ENCODE peak calls at places on chromosomes 16 and 17, in four cellular contexts. O is psoas muscle; Y is stimulated activated CD8-positive, alpha-beta memory T cell treated with anti-CD3 and anti-CD28 coated beads, Interleukin-15, amount 100 ng/mL, for 24 hours; P is T-helper 2 cell. G is an unnamed sample.

GRCh38 chr16:81657731-81658130 is 121.4 kb upstream of the PLCG2 start:
- DNase-seq in O (no peak), Y (no peak), P (no peak), G (no peak)

GRCh38 chr16:81121474-81121990 is 25.3 kb upstream of the GCSH start:
- DNase-seq in O (no peak), Y (no peak), P (no peak), G (no peak)

GRCh38 chr16:86427327-86427935 is 82.9 kb upstream of the FOXF1 start:
- DNase-seq in O (no peak), Y (no peak), P (no peak), G (no peak)

GRCh38 chr16:24721830-24722238 is 7.6 kb upstream of the TNRC6A start:
- DNase-seq in O (no peak), Y (no peak), P (no peak), G (no peak)

GRCh38 chr17:74361613-74362391 is at the start of gene BTBD17:
- DNase-seq in O (peak), Y (no peak), P (peak), G (peak)

GRCh38 chr16:71933913-71934696 is 38.8 kb downstream of the IST1 start:
- DNase-seq in O (no peak), Y (no peak), P (no peak), G (no peak)

GRCh38 chr17:82574041-82574440 is 54.5 kb downstream of the FOXK2 start:
- DNase-seq in O (no peak), Y (no peak), P (no peak), G (no peak)

GRCh38 chr16:88638323-88639230 is at the start of gene IL17C:
- DNase-seq in O (no peak), Y (no peak), P (peak), G (no peak)

GRCh38 chr17:43877031-43877430 is 30.1 kb downstream of the CD300LG start:
- DNase-seq in O (no peak), Y (no peak), P (no peak), G (no peak)

GRCh38 chr17:66354981-66355380 is 52.6 kb downstream of the PRKCA start:
- DNase-seq in O (no peak), Y (no peak), P (no peak), G (no peak)

GRCh38 chr16:71499775-71500364 is 10.7 kb upstream of the ZNF19 start:
- DNase-seq in O (no peak), Y (no peak), P (peak), G (peak)

GRCh38 chr16:54783226-54783625 is 147.4 kb upstream of the IRX5 start:
- DNase-seq in O (no peak), Y (no peak), P (no peak), G (no peak)

GRCh38 chr17:42287305-42288077 is 807 bp upstream of the STAT5A start:
- DNase-seq in O (peak), Y (no peak), P (peak), G (no peak)

GRCh38 chr16:57966986-57967385 is 3.9 kb downstream of the CNGB1 start:
- DNase-seq in O (no peak), Y (no peak), P (no peak), G (no peak)

GRCh38 chr17:2809337-2809736 is 13.1 kb downstream of the RAP1GAP2 start:
- DNase-seq in O (no peak), Y (no peak), P (no peak), G (no peak)

GRCh38 chr16:63672493-63672892 is 1449.4 kb downstream of the CDH11 start:
- DNase-seq in O (no peak), Y (no peak), P (no peak), G (no peak)

GRCh38 chr16:450800-451512 is 25.5 kb downstream of the RAB11FIP3 start:
- DNase-seq in O (no peak), Y (no peak), P (no peak), G (no peak)

GRCh38 chr17:58991718-58992331 is 114.9 kb downstream of the TRIM37 start:
- DNase-seq in O (no peak), Y (no peak), P (peak), G (peak)

GRCh38 chr17:43994272-43995149 is 9.9 kb upstream of the NAGS start:
- DNase-seq in O (peak), Y (no peak), P (peak), G (peak)

GRCh38 chr17:41116292-41116691 is 1.9 kb downstream of the KRTAP4-11 start:
- DNase-seq in O (no peak), Y (no peak), P (no peak), G (no peak)

GRCh38 chr17:27457731-27458523 is 1.7 kb downstream of the KSR1 start:
- DNase-seq in O (no peak), Y (no peak), P (no peak), G (peak)

GRCh38 chr16:85204242-85205010 is 92.2 kb upstream of the CIBAR2 start:
- DNase-seq in O (no peak), Y (no peak), P (no peak), G (no peak)

GRCh38 chr17:82244413-82245140 is 15.7 kb downstream of the SLC16A3 start:
- DNase-seq in O (peak), Y (no peak), P (no peak), G (no peak)

GRCh38 chr16:86834451-86835035 is 256.2 kb downstream of the FOXL1 start:
- DNase-seq in O (no peak), Y (no peak), P (no peak), G (peak)

GRCh38 chr17:2275722-2276121 is 27.9 kb downstream of the SMG6 start:
- DNase-seq in O (no peak), Y (no peak), P (peak), G (no peak)

GRCh38 chr16:78461087-78461486 is 361.6 kb downstream of the WWOX start:
- DNase-seq in O (no peak), Y (no peak), P (no peak), G (no peak)

GRCh38 chr17:36593651-36594316 is 2.1 kb downstream of the DHRS11 start:
- DNase-seq in O (no peak), Y (no peak), P (no peak), G (peak)

GRCh38 chr16:50466170-50466569 is 82.0 kb upstream of the NKD1 start:
- DNase-seq in O (no peak), Y (no peak), P (no peak), G (no peak)

GRCh38 chr17:56866496-56866895 is 32.5 kb downstream of the DGKE start:
- DNase-seq in O (no peak), Y (no peak), P (peak), G (no peak)